ENCODE peak calls at places on chromosomes 13 and 19, in nine cellular contexts. E is hypothalamus; W is astrocyte of the hippocampus; G is ELF-1; V is NCI-H82; H is activated naive CD8-positive, alpha-beta T cell treated with anti-CD3 and anti-CD28 coated beads for 36 hours; X is kidney tubule cell; D is H54; K is amygdala. Q is an unnamed sample.

GRCh38 chr19:46209051-46209450 is 20.5 kb upstream of the IGFL1 start:
- DNase-seq in D (no peak), X (no peak), W (no peak), G (peak), V (no peak), E (no peak), H (no peak), K (no peak), Q (no peak)

GRCh38 chr13:20832861-20833260 is 59.1 kb upstream of the EEF1AKMT1 start:
- DNase-seq in D (no peak), G (no peak), K (no peak), E (no peak), X (no peak), V (no peak), W (no peak), H (no peak), Q (no peak)

GRCh38 chr19:56141416-56141992 is 417 bp downstream of the ZNF444 start:
- DNase-seq in H (no peak), E (no peak), W (peak), V (peak), G (no peak), D (no peak), K (no peak), X (no peak), Q (no peak)

GRCh38 chr13:106083620-106084350 is 451.7 kb downstream of the EFNB2 start:
- DNase-seq in W (peak), K (no peak), H (no peak), V (peak), G (peak), E (no peak), X (peak), D (peak), Q (peak)

GRCh38 chr19:17340302-17340870 is 3.0 kb downstream of the GTPBP3 start:
- DNase-seq in K (no peak), G (peak), V (peak), H (no peak), D (no peak), X (no peak), W (no peak), E (no peak), Q (no peak)

GRCh38 chr13:62357887-62358645 is 942.4 kb upstream of the PCDH20 start:
- DNase-seq in X (peak), E (no peak), K (no peak), W (peak), D (peak), V (peak), H (no peak), G (peak), Q (no peak)

GRCh38 chr19:1936916-1937610 is 3.9 kb upstream of the CSNK1G2 start:
- DNase-seq in E (no peak), K (no peak), W (no peak), G (no peak), D (no peak), H (no peak), V (no peak), X (no peak), Q (no peak)

GRCh38 chr13:46756977-46757376 is 40.0 kb downstream of the ESD start:
- DNase-seq in E (no peak), G (no peak), X (no peak), K (no peak), D (no peak), W (peak), H (no peak), V (no peak), Q (no peak)

GRCh38 chr13:91368676-91369425 is 21.4 kb downstream of the MIR17HG start:
- DNase-seq in E (no peak), K (no peak), W (peak), X (peak), G (no peak), H (no peak), V (no peak), D (no peak), Q (peak)

GRCh38 chr19:406121-406711 is 2.7 kb downstream of the C2CD4C start:
- DNase-seq in V (no peak), H (no peak), K (no peak), X (no peak), W (peak), D (no peak), E (no peak), G (no peak), Q (no peak)

GRCh38 chr19:30649934-30650614 is 277.9 kb downstream of the ZNF536 start:
- DNase-seq in K (no peak), G (peak), W (peak), H (peak), V (peak), X (peak), E (peak), D (peak), Q (peak)

Q was measured in myocyte.